ENCODE peak calls at places on chromosome X, in six cellular contexts. X is IMR-90, B is Peyer's patch, T is sigmoid colon, R is H1, Y is esophagus squamous epithelium. V is an unnamed sample. For H3K36me3, the result is how much of the 10 kb centered on the place peaks cover.

GRCh38 chrX:2243913-2244460 is 256.8 kb downstream of the DHRSX start:
- DNase-seq in X (peak), B (no peak), T (no peak), R (no peak), Y (no peak), V (no peak)

GRCh38 chrX:38816158-38816557 is 14.9 kb downstream of the MID1IP1 start:
- DNase-seq in X (no peak), B (no peak), T (no peak), R (no peak), Y (no peak), V (no peak)

GRCh38 chrX:154490021-154490413 is 412 bp downstream of the SLC10A3 start:
- DNase-seq in X (peak), B (peak), T (peak), R (peak), Y (no peak), V (no peak)

GRCh38 chrX:29461039-29461438 is 754.3 kb upstream of the MAGEB2 start:
- DNase-seq in X (no peak), B (no peak), T (no peak), R (no peak), Y (no peak), V (no peak)

GRCh38 chrX:130224810-130225209 is 43.9 kb downstream of the ZNF280C start:
- DNase-seq in X (no peak), B (no peak), T (no peak), R (no peak), Y (no peak), V (no peak)

GRCh38 chrX:129115935-129116334 is 407.4 kb downstream of the SMARCA1 start:
- DNase-seq in X (no peak), B (no peak), T (no peak), R (no peak), Y (no peak), V (no peak)

GRCh38 chrX:96564595-96564994 is 120.0 kb upstream of the DIAPH2 start:
- DNase-seq in X (no peak), B (no peak), T (no peak), R (no peak), Y (no peak), V (no peak)

GRCh38 chrX:30935985-30936384 is 46.9 kb upstream of the TAB3 start:
- DNase-seq in X (peak), B (no peak), T (no peak), R (no peak), Y (no peak), V (no peak)

GRCh38 chrX:150405576-150405975 is 42.5 kb downstream of the MAMLD1 start:
- DNase-seq in X (no peak), B (no peak), T (no peak), R (no peak), Y (no peak), V (no peak)

GRCh38 chrX:52608961-52609360 is 45.7 kb downstream of the SSX7 start:
- DNase-seq in X (no peak), B (no peak), T (no peak), R (no peak), Y (no peak), V (no peak)

GRCh38 chrX:20066968-20067708 is 49.6 kb downstream of the MAP7D2 start:
- DNase-seq in X (peak), B (no peak), T (no peak), R (no peak), Y (no peak), V (no peak)

GRCh38 chrX:102599084-102599949 is at the start of gene ARMCX5:
- DNase-seq in X (peak), B (peak), T (peak), R (peak), Y (peak), V (peak)

GRCh38 chrX:97692575-97692974 is 808.9 kb downstream of the RPA4 start:
- DNase-seq in X (no peak), B (no peak), T (no peak), R (no peak), Y (no peak), V (no peak)

GRCh38 chrX:143437439-143437838 is 79.8 kb downstream of the SPANXN3 start:
- DNase-seq in X (no peak), B (no peak), T (no peak), R (no peak), Y (no peak), V (no peak)

GRCh38 chrX:149003863-149004660 is 501.0 kb downstream of the IDS start:
- DNase-seq in X (no peak), B (no peak), T (no peak), R (no peak), Y (no peak), V (no peak)

GRCh38 chrX:100731441-100732281 is at the start of gene SYTL4:
- DNase-seq in X (no peak), B (no peak), T (peak), R (peak), Y (no peak), V (peak)
- TF ChIP-seq POLR2A in X (no peak), B (peak), T (no peak), R (no peak), Y (no peak), V (no peak)

DNA sequence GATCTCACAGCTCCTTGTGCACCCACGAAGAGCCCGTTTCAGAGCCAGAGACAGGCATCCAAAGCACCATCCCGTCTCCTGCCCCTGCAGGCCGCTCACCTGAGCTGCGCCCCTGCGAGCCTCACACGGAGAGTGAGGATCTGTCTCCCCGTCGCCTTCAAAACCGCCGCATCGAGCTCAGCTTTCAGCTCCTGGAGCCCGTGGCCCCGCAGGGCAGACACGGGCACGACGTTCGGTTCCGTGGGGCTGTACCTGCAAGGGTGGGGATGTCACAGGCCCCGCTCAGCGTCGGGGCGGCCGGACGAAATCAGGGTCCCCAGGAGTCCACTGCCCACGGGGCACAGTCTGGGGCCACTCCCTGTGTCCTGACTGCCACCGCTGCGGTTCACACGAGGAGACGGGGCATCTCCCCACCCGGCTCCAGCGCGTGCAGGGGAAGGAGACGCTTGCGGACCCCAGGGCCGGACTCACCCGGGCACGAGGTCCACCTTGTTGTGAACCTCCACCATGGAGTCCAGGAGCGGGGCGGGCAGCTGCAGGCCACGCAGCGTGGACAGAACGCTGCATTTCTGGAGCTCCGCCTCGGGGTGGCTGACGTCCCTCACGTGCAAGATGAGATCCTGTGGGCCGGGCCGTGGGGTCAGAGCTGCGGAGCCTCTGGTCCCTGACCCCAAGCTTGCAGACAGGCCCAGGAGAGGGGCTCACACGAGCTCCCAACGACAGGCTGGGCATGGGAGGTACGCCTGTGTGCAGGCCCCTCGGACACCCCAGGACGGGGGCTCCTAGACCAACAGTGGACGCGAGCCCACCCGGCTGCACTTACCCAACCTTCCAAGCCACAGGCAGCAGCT is 11.1 kb downstream of the GTPBP6 start:
- DNase-seq in X (no peak), B (no peak), T (peak), R (no peak), Y (no peak), V (peak)
- H3K36me3 ChIP-seq in X (half or more), B (half or more), T (half or more), R (under half), Y (under half), V (half or more)

GRCh38 chrX:12999422-12999821 is 24.5 kb downstream of the TMSB4X start:
- DNase-seq in X (peak), B (peak), T (no peak), R (no peak), Y (no peak), V (no peak)
- TF ChIP-seq POLR2A in X (no peak), B (no peak), T (no peak), R (no peak), Y (no peak), V (no peak)

GRCh38 chrX:131577999-131578734 is 34.3 kb downstream of the OR13H1 start:
- DNase-seq in X (no peak), B (no peak), T (no peak), R (no peak), Y (no peak), V (no peak)
- H3K36me3 ChIP-seq in X (under half), B (under half), T (under half), R (under half), Y (under half), V (under half)

GRCh38 chrX:826026-826425 is 195.4 kb downstream of the SHOX start:
- DNase-seq in X (no peak), B (no peak), T (no peak), R (peak), Y (no peak), V (no peak)
- TF ChIP-seq POLR2A in X (no peak), B (no peak), T (no peak), R (no peak), Y (no peak), V (no peak)

DNA sequence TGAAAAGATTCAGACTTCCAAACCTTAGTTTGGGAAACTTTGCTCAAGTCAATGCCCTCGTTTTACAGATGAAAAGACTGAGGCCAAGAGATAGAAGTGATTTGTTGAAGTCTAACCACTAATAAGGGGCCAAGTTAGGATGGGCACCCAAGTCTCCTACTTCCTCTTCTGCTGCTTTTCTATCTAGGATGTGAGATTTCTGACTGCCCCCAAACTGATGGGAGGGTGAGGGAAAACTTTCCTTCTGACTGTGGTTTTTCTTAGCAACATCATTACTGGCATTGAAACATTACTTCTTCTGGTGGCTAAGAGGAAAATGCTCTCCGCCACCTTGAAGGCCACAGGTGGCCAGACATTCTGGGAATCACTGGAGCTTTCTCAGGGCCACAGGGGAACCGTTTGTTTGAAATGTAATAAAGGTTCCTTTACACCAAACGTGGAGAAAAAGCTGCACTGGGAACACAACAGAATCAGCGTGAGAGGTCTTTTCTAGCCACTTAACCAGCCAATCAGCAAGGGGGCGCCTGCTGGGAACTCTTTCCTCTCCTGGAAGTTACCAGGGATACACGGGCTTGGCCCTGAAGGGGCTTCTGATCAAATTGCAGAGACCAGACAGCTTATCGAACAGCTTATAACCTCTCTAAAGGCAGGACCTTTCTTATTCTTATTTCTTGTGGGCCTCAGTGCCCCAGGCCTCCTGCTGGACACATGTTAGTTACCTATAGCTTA is 115.9 kb upstream of the TEX13D start:
- DNase-seq in X (no peak), B (no peak), T (no peak), R (no peak), Y (no peak), V (no peak)
- H3K36me3 ChIP-seq in X (under half), B (under half), T (under half), R (under half), Y (under half), V (under half)

GRCh38 chrX:49185062-49185394 is 1.1 kb downstream of the PRICKLE3 start:
- DNase-seq in X (no peak), B (no peak), T (no peak), R (no peak), Y (no peak), V (no peak)

GRCh38 chrX:49186125-49187027 is at the start of gene PRICKLE3:
- DNase-seq in X (peak), B (peak), T (peak), R (peak), Y (peak), V (peak)

GRCh38 chrX:49183701-49184281 is 2.4 kb downstream of the PRICKLE3 start:
- DNase-seq in X (no peak), B (no peak), T (peak), R (no peak), Y (no peak), V (peak)

GRCh38 chrX:49187028-49187394 is 838 bp upstream of the PRICKLE3 start:
- DNase-seq in X (no peak), B (no peak), T (no peak), R (peak), Y (no peak), V (peak)

GRCh38 chrX:49184294-49185061 is 1.7 kb downstream of the PRICKLE3 start:
- DNase-seq in X (peak), B (peak), T (peak), R (peak), Y (no peak), V (peak)
- TF ChIP-seq POLR2A in X (no peak), B (peak), T (peak), R (peak), Y (peak), V (no peak)

GRCh38 chrX:71542411-71542810 is 9.5 kb downstream of the OGT start:
- DNase-seq in X (peak), B (no peak), T (no peak), R (no peak), Y (no peak), V (no peak)
- H3K36me3 ChIP-seq in X (under half), B (under half), T (under half), R (under half), Y (under half), V (under half)

GRCh38 chrX:107826286-107827136 is 845 bp downstream of the MID2 start:
- DNase-seq in X (peak), B (peak), T (peak), R (no peak), Y (no peak), V (peak)
- TF ChIP-seq POLR2A in X (no peak), B (no peak), T (no peak), R (no peak), Y (no peak), V (no peak)

V was measured in spleen.